ENCODE peak calls at places on chromosomes 13 and 19, in four cellular contexts. E is pancreas, J is anterior cingulate cortex, H is HCT116. D is an unnamed sample.

GRCh38 chr19:55179570-55180484 is at the start of gene SYT5:
- DNase-seq in J (no peak), H (no peak), E (no peak), D (peak)

GRCh38 chr13:114095486-114095885 is 36.9 kb downstream of the RASA3 start:
- DNase-seq in J (no peak), E (no peak), H (no peak), D (no peak)

GRCh38 chr19:46189971-46190335 is 39.6 kb upstream of the IGFL1 start:
- DNase-seq in E (no peak), H (no peak), J (no peak), D (no peak)

GRCh38 chr19:19171110-19171672 is 1.1 kb upstream of the MEF2B start:
- DNase-seq in J (no peak), H (no peak), E (no peak), D (no peak)

GRCh38 chr13:107807306-107808073 is 407.8 kb downstream of the LIG4 start:
- DNase-seq in E (no peak), J (no peak), H (no peak), D (no peak)

GRCh38 chr19:47253467-47253881 is 2.9 kb upstream of the CCDC9 start:
- DNase-seq in H (no peak), E (no peak), J (no peak), D (no peak)

GRCh38 chr19:16328824-16329482 is 4.3 kb downstream of the KLF2 start:
- DNase-seq in H (no peak), J (no peak), E (no peak), D (no peak)

GRCh38 chr13:20411638-20412342 is 113.9 kb downstream of the CRYL1 start:
- DNase-seq in J (no peak), E (no peak), H (no peak), D (peak)

GRCh38 chr19:16075430-16076153 is 703 bp upstream of the TPM4 start:
- DNase-seq in J (no peak), E (no peak), H (no peak), D (no peak)

GRCh38 chr19:56066152-56067023 is 54.7 kb downstream of the ZNF787 start:
- DNase-seq in J (peak), E (peak), H (peak), D (peak)

GRCh38 chr19:37654525-37654832 is 786 bp downstream of the ZFP30 start:
- DNase-seq in H (no peak), J (peak), E (no peak), D (no peak)

GRCh38 chr19:44741841-44742352 is 6.6 kb upstream of the BCL3 start:
- DNase-seq in E (peak), J (peak), H (peak), D (no peak)

GRCh38 chr13:19618925-19619324 is 14.5 kb upstream of the MPHOSPH8 start:
- DNase-seq in H (peak), E (no peak), J (no peak), D (peak)

GRCh38 chr13:58343081-58343480 is 711.5 kb downstream of the PCDH17 start:
- DNase-seq in J (no peak), E (no peak), H (no peak), D (no peak)

D was measured in GM20000.